ENCODE peak calls at places on chromosomes 5 and 9, in five cellular contexts. M, J, G, C and N are unnamed samples.

GRCh38 chr5:124741711-124742496 is 4.5 kb downstream of the ZNF608 start:
- DNase-seq in M (no peak), G (no peak), J (no peak), C (peak), N (peak)

GRCh38 chr9:35774907-35775635 is 16.3 kb upstream of the NPR2 start:
- DNase-seq in C (peak), M (no peak), J (no peak), G (no peak), N (peak)

GRCh38 chr5:75723378-75723777 is 6.1 kb upstream of the POC5 start:
- DNase-seq in M (no peak), J (no peak), G (no peak), C (no peak), N (no peak)

GRCh38 chr9:118961857-118962256 is 407.4 kb downstream of the BRINP1 start:
- DNase-seq in C (no peak), G (no peak), M (peak), J (no peak), N (no peak)

GRCh38 chr9:32603914-32604852 is 31.2 kb upstream of the NDUFB6 start:
- DNase-seq in C (no peak), M (peak), J (peak), G (no peak), N (no peak)

GRCh38 chr5:163458778-163459405 is 1.0 kb downstream of the NUDCD2 start:
- DNase-seq in G (no peak), C (no peak), M (no peak), J (no peak), N (peak)

GRCh38 chr9:127637322-127637847 is 25.3 kb downstream of the STXBP1 start:
- DNase-seq in C (no peak), G (no peak), M (peak), J (peak), N (peak)

GRCh38 chr9:135107592-135108235 is 20.2 kb downstream of the OLFM1 start:
- DNase-seq in M (no peak), G (no peak), C (no peak), J (no peak), N (no peak)

GRCh38 chr5:72531496-72532190 is 24.4 kb upstream of the ZNF366 start:
- DNase-seq in J (no peak), C (no peak), M (no peak), G (no peak), N (peak)

GRCh38 chr5:136192526-136193395 is at the start of gene SMIM32:
- DNase-seq in C (peak), G (peak), J (peak), M (no peak), N (peak)

GRCh38 chr5:134106991-134107701 is 7.3 kb upstream of the TCF7 start:
- DNase-seq in M (no peak), G (no peak), J (no peak), C (no peak), N (no peak)
- H3K27ac ChIP-seq in M (no peak), G (no peak), J (no peak), C (no peak), N (no peak)

GRCh38 chr5:131848662-131849061 is 51.8 kb upstream of the FNIP1 start:
- DNase-seq in M (no peak), C (no peak), G (no peak), J (no peak), N (no peak)

GRCh38 chr5:131857388-131857787 is 60.6 kb upstream of the FNIP1 start:
- DNase-seq in C (no peak), J (no peak), G (no peak), M (no peak), N (no peak)

GRCh38 chr5:131855452-131855851 is 58.6 kb upstream of the FNIP1 start:
- DNase-seq in C (no peak), J (no peak), M (no peak), G (no peak), N (no peak)

DNA sequence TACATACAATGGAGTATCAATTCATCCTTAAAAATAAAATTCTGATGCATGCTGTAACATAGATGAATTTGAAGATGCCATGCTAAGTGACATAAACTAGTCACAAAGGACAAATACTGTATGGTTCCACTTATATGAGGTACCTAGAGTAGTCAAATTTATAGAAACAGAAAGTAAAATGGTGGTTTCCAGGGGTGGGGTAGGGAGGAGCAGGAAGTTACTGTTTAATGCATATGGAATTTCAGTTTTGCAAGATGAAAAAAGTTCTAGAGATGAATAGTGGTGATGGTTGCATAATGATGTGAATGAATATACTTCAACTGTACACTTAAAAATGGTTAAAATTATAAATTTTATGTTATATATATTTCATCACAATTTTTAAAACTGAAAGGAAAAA is 57.3 kb upstream of the FNIP1 start:
- DNase-seq in J (no peak), M (no peak), C (no peak), G (no peak), N (no peak)
- TF ChIP-seq MAX in J (no peak), M (no peak), C (no peak), G (no peak), N (no peak)

GRCh38 chr5:38344891-38345290 is 86.5 kb downstream of the EGFLAM start:
- DNase-seq in C (no peak), G (no peak), J (no peak), M (no peak), N (no peak)
- TF ChIP-seq JUN in C (no peak), G (no peak), J (no peak), M (no peak), N (no peak)

GRCh38 chr5:151105561-151105960 is 24.7 kb upstream of the TNIP1 start:
- DNase-seq in M (no peak), C (no peak), J (no peak), G (no peak), N (no peak)

GRCh38 chr5:151106509-151106908 is 25.7 kb upstream of the TNIP1 start:
- DNase-seq in G (no peak), C (no peak), J (no peak), M (no peak), N (no peak)

GRCh38 chr5:151107084-151107483 is 26.2 kb upstream of the TNIP1 start:
- DNase-seq in J (no peak), G (no peak), M (no peak), C (no peak), N (no peak)

GRCh38 chr5:151106073-151106472 is 25.2 kb upstream of the TNIP1 start:
- DNase-seq in C (no peak), G (no peak), M (no peak), J (no peak), N (no peak)

GRCh38 chr5:151104795-151105194 is 24.0 kb upstream of the TNIP1 start:
- DNase-seq in G (no peak), J (peak), C (no peak), M (no peak), N (no peak)
- H3K27ac ChIP-seq in G (no peak), J (no peak), C (no peak), M (no peak), N (no peak)

DNA sequence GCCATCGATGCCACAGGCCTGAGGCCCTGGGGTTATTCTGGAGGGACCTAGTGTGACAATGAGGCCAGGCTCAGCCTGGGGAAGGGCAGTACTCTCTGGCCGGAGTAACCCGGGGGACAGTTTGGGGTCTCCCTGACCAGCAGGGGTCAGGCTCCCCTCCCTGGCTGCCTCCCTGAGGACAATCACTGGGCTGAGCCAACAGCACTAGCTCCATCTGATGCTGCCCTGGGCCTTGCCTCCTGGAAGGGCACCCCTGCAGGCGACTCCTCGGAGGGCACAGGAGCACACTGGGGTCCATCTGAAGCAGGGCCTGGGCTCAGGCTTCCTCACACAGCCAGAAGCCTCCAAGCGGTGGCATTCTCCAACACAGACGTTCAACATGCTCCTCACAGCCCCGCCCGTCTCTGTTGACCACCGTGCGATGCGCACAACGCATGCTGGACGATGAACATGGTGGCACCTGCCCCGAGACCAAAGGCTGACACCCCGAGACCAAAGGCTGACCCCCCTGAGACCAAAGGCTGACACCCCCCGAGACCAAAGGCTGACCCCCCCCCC is 68.3 kb downstream of the ADAMTS2 start:
- DNase-seq in J (no peak), C (no peak), M (no peak), G (peak), N (no peak)
- TF ChIP-seq MAX in J (no peak), C (no peak), M (no peak), G (no peak), N (no peak)

GRCh38 chr9:100117316-100117715 is 18.3 kb downstream of the INVS start:
- DNase-seq in M (no peak), G (no peak), J (no peak), C (no peak), N (no peak)
- TF ChIP-seq JUN in M (no peak), G (no peak), J (no peak), C (no peak), N (no peak)

GRCh38 chr9:129108083-129108804 is 2.3 kb downstream of the CRAT start:
- DNase-seq in C (no peak), G (no peak), M (no peak), J (no peak), N (no peak)

GRCh38 chr9:129108805-129109370 is 1.7 kb downstream of the CRAT start:
- DNase-seq in G (no peak), M (no peak), C (no peak), J (no peak), N (no peak)

GRCh38 chr9:129110740-129111142 is at the start of gene CRAT:
- DNase-seq in M (peak), J (peak), C (peak), G (peak), N (peak)

GRCh38 chr9:129109952-129110739 is 447 bp downstream of the CRAT start:
- DNase-seq in M (peak), G (no peak), C (peak), J (peak), N (no peak)

GRCh38 chr9:129109504-129109903 is 1.1 kb downstream of the CRAT start:
- DNase-seq in C (no peak), J (peak), G (no peak), M (peak), N (no peak)
- H3K27ac ChIP-seq in C (no peak), J (peak), G (no peak), M (peak), N (no peak)

GRCh38 chr9:16344343-16344742 is 526.1 kb downstream of the BNC2 start:
- DNase-seq in C (no peak), G (no peak), M (peak), J (no peak), N (peak)
- TF ChIP-seq MAX in C (no peak), G (no peak), M (peak), J (no peak), N (no peak)

DNA sequence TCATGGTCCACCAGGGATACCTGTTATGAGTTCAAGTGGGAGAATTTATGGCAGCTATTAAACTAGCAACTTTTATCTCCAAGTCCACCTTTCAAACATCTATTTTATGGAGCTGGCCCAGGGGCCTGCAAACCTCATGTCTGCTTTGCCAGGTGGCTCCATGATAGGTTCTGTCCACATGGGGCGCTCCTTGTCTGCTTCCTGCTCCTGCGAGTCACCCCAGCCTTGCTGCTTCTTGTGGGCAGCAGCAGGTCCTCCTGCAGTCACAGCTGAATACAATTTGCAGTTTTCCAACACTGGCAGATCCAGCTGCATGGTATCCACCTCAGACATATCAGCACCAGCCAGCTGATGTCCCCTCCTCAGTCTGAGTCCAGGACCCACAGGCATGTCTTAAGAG is 39.6 kb upstream of the FRRS1L start:
- DNase-seq in G (no peak), C (no peak), M (peak), J (peak), N (no peak)
- TF ChIP-seq JUN in G (no peak), C (no peak), M (no peak), J (no peak), N (no peak)

DNA sequence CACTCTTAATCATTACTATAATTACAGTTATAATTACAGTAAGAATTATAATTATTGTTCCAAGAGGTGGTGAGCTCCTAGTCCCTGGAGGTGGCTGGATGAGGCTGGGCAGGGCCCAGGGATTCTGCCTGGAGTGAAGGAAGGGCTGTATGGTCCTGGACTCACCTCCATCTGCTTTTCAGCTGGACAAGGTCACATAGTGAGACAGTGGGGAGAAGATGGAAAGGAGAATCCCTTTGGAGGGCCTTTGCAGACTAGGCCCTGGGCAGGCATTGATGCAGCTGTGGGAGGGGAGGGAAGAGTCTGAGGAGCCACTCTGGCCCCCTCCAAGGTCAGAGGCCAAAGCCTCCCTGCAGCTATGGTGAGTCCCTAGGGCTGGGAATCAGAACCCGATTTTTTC is 125.4 kb downstream of the RGS3 start:
- DNase-seq in J (no peak), M (no peak), C (no peak), G (no peak), N (no peak)
- H3K27ac ChIP-seq in J (no peak), M (peak), C (no peak), G (no peak), N (peak)